ENCODE peak calls at places on chromosomes 12 and 14, in six cellular contexts. J, E, K, W, Q and N are unnamed samples.

GRCh38 chr12:52920937-52921336 is 16.1 kb upstream of the KRT8 start:
- DNase-seq in J (no peak), E (peak; percentile 46), K (no peak), W (no peak), Q (no peak), N (no peak)

GRCh38 chr12:94595152-94595551 is 55.2 kb downstream of the TMCC3 start:
- DNase-seq in J (peak; percentile 53), E (no peak), K (no peak), W (no peak), Q (no peak), N (no peak)

GRCh38 chr12:49626169-49626835 is 2.9 kb downstream of the PRPF40B start:
- DNase-seq in J (no peak), E (no peak), K (no peak), W (no peak), Q (no peak), N (no peak)

GRCh38 chr12:89453579-89453978 is 71.0 kb downstream of the GALNT4 start:
- DNase-seq in J (peak; percentile 55), E (peak; percentile 13), K (no peak), W (no peak), Q (no peak), N (no peak)

GRCh38 chr12:68497112-68497511 is 113.6 kb upstream of the RAP1B start:
- DNase-seq in J (peak; percentile 69), E (no peak), K (no peak), W (no peak), Q (no peak), N (no peak)

GRCh38 chr12:55899035-55899434 is 28.7 kb downstream of the PYM1 start:
- DNase-seq in J (peak; percentile 65), E (peak; percentile 43), K (no peak), W (no peak), Q (no peak), N (peak; percentile 34)

GRCh38 chr12:13203028-13203922 is 6.7 kb downstream of the EMP1 start:
- DNase-seq in J (no peak), E (no peak), K (no peak), W (peak; percentile 47), Q (peak; percentile 66), N (no peak)

GRCh38 chr12:115375188-115375991 is 691.4 kb upstream of the TBX3 start:
- DNase-seq in J (peak; percentile 85), E (peak; percentile 65), K (peak; percentile 48), W (no peak), Q (no peak), N (no peak)

GRCh38 chr14:21087294-21088091 is 11.0 kb downstream of the ZNF219 start:
- DNase-seq in J (peak; percentile 94), E (peak; percentile 62), K (no peak), W (no peak), Q (no peak), N (peak; percentile 77)

GRCh38 chr14:61147898-61148549 is 133.1 kb downstream of the TMEM30B start:
- DNase-seq in J (peak; percentile 100), E (no peak), K (no peak), W (no peak), Q (peak; percentile 40), N (no peak)

GRCh38 chr12:53965251-53966069 is 7.5 kb upstream of the HOXC11 start:
- DNase-seq in J (no peak), E (peak; percentile 49), K (no peak), W (no peak), Q (no peak), N (no peak)
- H3K4me1 ChIP-seq in J (no peaks in the 10 kb centered on the region), E (no peaks in the 10 kb centered on the region), K (no peaks in the 10 kb centered on the region), W (peaks cover 2% of the 10 kb centered on the region), Q (no peaks in the 10 kb centered on the region), N (peaks cover 25% of the 10 kb centered on the region)

GRCh38 chr12:76470028-76470939 is 89.3 kb downstream of the OSBPL8 start:
- DNase-seq in J (peak; percentile 97), E (peak; percentile 19), K (no peak), W (no peak), Q (no peak), N (no peak)

GRCh38 chr12:76471579-76471978 is 88.0 kb downstream of the OSBPL8 start:
- DNase-seq in J (no peak), E (no peak), K (no peak), W (no peak), Q (no peak), N (no peak)
- H3K27ac ChIP-seq in J (no peak overlapping the region), E (no peak overlapping the region), K (no peak overlapping the region), W (no peak overlapping the region), Q (no peak overlapping the region), N (no peak overlapping the region)

DNA sequence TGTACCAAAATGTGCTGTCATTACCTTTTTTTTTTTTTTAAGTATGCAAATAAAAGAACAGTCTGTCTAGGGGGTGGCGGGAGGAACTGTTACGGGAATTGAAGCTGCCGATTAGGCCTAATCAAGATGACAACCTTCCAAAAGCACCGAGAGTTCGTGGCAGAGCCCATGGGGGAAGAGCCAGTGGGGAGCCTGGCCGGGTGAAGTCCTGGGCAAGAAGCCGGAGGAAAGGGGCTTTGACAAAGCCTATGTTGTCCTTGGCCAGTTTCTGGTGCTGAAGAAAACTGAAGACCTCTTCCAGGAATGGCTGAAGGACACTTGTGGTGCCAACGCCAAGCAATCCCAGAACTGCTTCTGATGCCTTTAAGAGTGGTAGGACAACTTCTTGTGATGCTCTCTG is 42.6 kb downstream of the ACTN1 start:
- DNase-seq in J (no peak), E (no peak), K (no peak), W (no peak), Q (peak; percentile 26), N (no peak)
- H3K4me1 ChIP-seq in J (peaks cover 48% of the 10 kb centered on the region), E (peaks cover 48% of the 10 kb centered on the region), K (peaks cover 6% of the 10 kb centered on the region), W (peaks cover 34% of the 10 kb centered on the region), Q (peaks cover 70% of the 10 kb centered on the region), N (peaks cover 5% of the 10 kb centered on the region)

DNA sequence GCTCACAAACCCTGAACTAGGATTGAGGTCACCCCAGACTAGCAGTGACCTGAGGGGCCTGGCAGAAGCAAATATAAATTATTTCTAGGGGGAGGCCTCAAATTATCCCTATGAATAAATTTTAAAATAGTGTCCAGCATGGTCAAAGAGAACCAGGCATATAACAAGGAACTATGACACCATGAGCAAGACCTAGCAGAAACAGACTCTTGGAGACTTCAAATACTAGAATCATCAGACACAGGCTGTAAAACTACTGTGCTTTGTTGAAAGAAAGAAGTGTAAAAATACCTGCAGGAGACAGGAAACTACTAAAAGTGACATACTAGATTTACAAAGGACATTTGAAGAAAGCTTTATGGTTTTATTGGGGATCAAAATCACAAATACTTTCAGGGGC is 3.2 kb upstream of the BCL7A start:
- DNase-seq in J (no peak), E (no peak), K (no peak), W (no peak), Q (no peak), N (no peak)
- H3K27ac ChIP-seq in J (no peak overlapping the region), E (no peak overlapping the region), K (no peak overlapping the region), W (no peak overlapping the region), Q (no peak overlapping the region), N (no peak overlapping the region)

GRCh38 chr12:9050521-9051155 is 61.3 kb downstream of the KLRG1 start:
- DNase-seq in J (no peak), E (no peak), K (no peak), W (no peak), Q (no peak), N (no peak)
- H3K4me1 ChIP-seq in J (no peaks in the 10 kb centered on the region), E (no peaks in the 10 kb centered on the region), K (no peaks in the 10 kb centered on the region), W (no peaks in the 10 kb centered on the region), Q (no peaks in the 10 kb centered on the region), N (no peaks in the 10 kb centered on the region)